ENCODE peak calls at places on chromosomes 4 and X, in four cellular contexts. V is SK-N-SH, J is K562, Y is H1. N is an unnamed sample.

GRCh38 chr4:114606240-114606639 is 7.6 kb downstream of the UGT8 start:
- DNase-seq in V (no peak), J (no peak), Y (no peak), N (peak; percentile 17)

GRCh38 chr4:14130551-14130950 is 503.0 kb upstream of the BOD1L1 start:
- DNase-seq in V (no peak), J (no peak), Y (no peak), N (no peak)

GRCh38 chr4:121814756-121815155 is 8.9 kb downstream of the CCNA2 start:
- DNase-seq in V (no peak), J (no peak), Y (no peak), N (no peak)

GRCh38 chrX:92283298-92283697 is 504.1 kb downstream of the PCDH11X start:
- DNase-seq in V (no peak), J (no peak), Y (no peak), N (no peak)

GRCh38 chrX:150352581-150352980 is 10.5 kb upstream of the MAMLD1 start:
- DNase-seq in V (no peak), J (no peak), Y (no peak), N (no peak)

GRCh38 chr4:140195806-140196205 is 41.8 kb upstream of the MAML3 start:
- DNase-seq in V (no peak), J (no peak), Y (no peak), N (no peak)

GRCh38 chr4:149997881-149998421 is 80.3 kb upstream of the DCLK2 start:
- DNase-seq in V (no peak), J (no peak), Y (no peak), N (no peak)

GRCh38 chr4:177441803-177442622 is at the start of gene AGA:
- DNase-seq in V (peak; percentile 96), J (peak; percentile 94), Y (peak; percentile 90), N (peak; percentile 92)

GRCh38 chr4:140757220-140757607 is 1.0 kb upstream of the TBC1D9 start:
- DNase-seq in V (peak; percentile 55), J (no peak), Y (no peak), N (no peak)

GRCh38 chr4:32462944-32463343 is 1742.8 kb downstream of the PCDH7 start:
- DNase-seq in V (no peak), J (no peak), Y (peak; percentile 49), N (peak; percentile 23)

GRCh38 chrX:151396042-151396826 is 772 bp upstream of the VMA21 start:
- DNase-seq in V (peak; percentile 15), J (no peak), Y (no peak), N (no peak)

GRCh38 chrX:31298881-31299280 is 227.0 kb upstream of the FTHL17 start:
- DNase-seq in V (no peak), J (no peak), Y (no peak), N (no peak)

GRCh38 chrX:13658602-13659001 is 5.7 kb downstream of the TCEANC start:
- DNase-seq in V (peak; percentile 40), J (peak; percentile 12), Y (no peak), N (no peak)

GRCh38 chrX:42085836-42086235 is 162.5 kb upstream of the CASK start:
- DNase-seq in V (no peak), J (no peak), Y (no peak), N (no peak)

GRCh38 chrX:119721487-119721886 is 28.5 kb upstream of the SEPTIN6 start:
- DNase-seq in V (no peak), J (no peak), Y (no peak), N (no peak)

GRCh38 chrX:49947778-49948177 is 25.4 kb downstream of the CLCN5 start:
- DNase-seq in V (no peak), J (no peak), Y (no peak), N (no peak)

GRCh38 chrX:15055146-15055930 is 182.1 kb downstream of the MOSPD2 start:
- DNase-seq in V (no peak), J (no peak), Y (no peak), N (no peak)

GRCh38 chr4:48578132-48578964 is 88.3 kb downstream of the ZAR1 start:
- DNase-seq in V (peak; percentile 59), J (peak; percentile 57), Y (peak; percentile 57), N (peak; percentile 47)

GRCh38 chr4:98113005-98113404 is 30.3 kb downstream of the STPG2 start:
- DNase-seq in V (no peak), J (peak; percentile 8), Y (no peak), N (no peak)

GRCh38 chrX:32571579-32571978 is 639.8 kb downstream of the DMD start:
- DNase-seq in V (no peak), J (no peak), Y (no peak), N (no peak)

GRCh38 chrX:30521440-30522182 is 56.0 kb downstream of the TASL start:
- DNase-seq in V (no peak), J (no peak), Y (no peak), N (no peak)

GRCh38 chr4:6524436-6524835 is 50.6 kb upstream of the MAN2B2 start:
- DNase-seq in V (no peak), J (no peak), Y (no peak), N (no peak)

GRCh38 chr4:150250998-150251651 is 172.9 kb downstream of the DCLK2 start:
- DNase-seq in V (peak; percentile 66), J (peak; percentile 67), Y (no peak), N (no peak)

GRCh38 chr4:78119698-78120097 is 62.6 kb downstream of the FRAS1 start:
- DNase-seq in V (no peak), J (no peak), Y (no peak), N (no peak)

GRCh38 chr4:138910914-138911336 is 104.7 kb upstream of the NOCT start:
- DNase-seq in V (peak; percentile 75), J (peak; percentile 48), Y (no peak), N (peak; percentile 24)

GRCh38 chr4:77994194-77994721 is 62.9 kb upstream of the FRAS1 start:
- DNase-seq in V (peak; percentile 57), J (peak; percentile 7), Y (peak; percentile 57), N (peak; percentile 56)

GRCh38 chr4:56698329-56698728 is 17.2 kb upstream of the HOPX start:
- DNase-seq in V (no peak), J (no peak), Y (no peak), N (no peak)

GRCh38 chr4:186554890-186555827 is at the start of gene MTNR1A:
- DNase-seq in V (peak; percentile 48), J (no peak), Y (peak; percentile 83), N (peak; percentile 70)

GRCh38 chr4:87257523-87257922 is 37.1 kb upstream of the KLHL8 start:
- DNase-seq in V (no peak), J (no peak), Y (no peak), N (no peak)

GRCh38 chr4:153223418-153223792 is 19.2 kb downstream of the TRIM2 start:
- DNase-seq in V (peak; percentile 33), J (no peak), Y (no peak), N (no peak)

GRCh38 chrX:135707880-135708279 is 5.6 kb upstream of the CT45A1 start:
- DNase-seq in V (peak; percentile 52), J (peak; percentile 79), Y (peak; percentile 49), N (peak; percentile 83)

GRCh38 chr4:55503164-55503563 is 43.5 kb downstream of the CLOCK start:
- DNase-seq in V (no peak), J (peak; percentile 20), Y (no peak), N (no peak)

GRCh38 chr4:124713213-124713592 is 671 bp upstream of the ANKRD50 start:
- DNase-seq in V (peak; percentile 76), J (peak; percentile 68), Y (peak; percentile 63), N (peak; percentile 61)

GRCh38 chrX:96715412-96715940 is 30.8 kb downstream of the DIAPH2 start:
- DNase-seq in V (no peak), J (no peak), Y (no peak), N (no peak)

GRCh38 chrX:2176733-2177132 is 324.0 kb downstream of the DHRSX start:
- DNase-seq in V (no peak), J (no peak), Y (no peak), N (no peak)

GRCh38 chrX:20452487-20452886 is 185.8 kb upstream of the RPS6KA3 start:
- DNase-seq in V (no peak), J (no peak), Y (no peak), N (no peak)

GRCh38 chr4:168461821-168462220 is 18.5 kb downstream of the DDX60L start:
- DNase-seq in V (no peak), J (no peak), Y (no peak), N (no peak)

GRCh38 chrX:68931345-68931744 is 102.5 kb downstream of the EFNB1 start:
- DNase-seq in V (no peak), J (no peak), Y (no peak), N (no peak)

GRCh38 chr4:5036239-5036638 is 15.0 kb upstream of the STK32B start:
- DNase-seq in V (no peak), J (peak; percentile 24), Y (no peak), N (no peak)

GRCh38 chrX:124737771-124738170 is 391.4 kb downstream of the SH2D1A start:
- DNase-seq in V (no peak), J (no peak), Y (no peak), N (no peak)

GRCh38 chrX:124736553-124737240 is 390.3 kb downstream of the SH2D1A start:
- DNase-seq in V (no peak), J (no peak), Y (peak; percentile 69), N (peak; percentile 86)
- TF ChIP-seq MAX in V (no peak), J (no peak), Y (no peak), N (no peak)

DNA sequence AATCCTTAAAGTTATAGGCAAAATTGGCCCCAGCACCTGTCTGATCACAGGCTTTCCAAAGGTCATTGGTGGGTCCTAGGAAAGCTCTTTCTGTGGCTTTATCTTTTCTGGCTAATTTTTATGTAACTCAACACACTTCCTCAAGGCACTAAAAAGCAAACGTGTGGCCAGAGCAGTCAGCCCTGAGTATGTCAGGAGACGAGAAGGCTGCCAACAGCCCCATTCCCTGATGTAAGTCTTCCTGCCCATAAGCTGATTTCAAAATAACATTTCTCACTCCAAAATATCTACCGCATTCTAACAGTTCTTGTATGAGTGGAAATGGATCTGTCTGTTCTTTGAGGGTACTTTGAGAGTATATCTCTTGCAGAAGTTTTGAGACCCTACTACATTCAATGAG is 25.5 kb upstream of the FUNDC1 start:
- DNase-seq in V (no peak), J (no peak), Y (no peak), N (no peak)
- TF ChIP-seq TEAD4 in V (no peak), J (no peak), Y (no peak), N (no peak)

GRCh38 chrX:16148896-16149295 is 18.4 kb upstream of the MAGEB17 start:
- DNase-seq in V (no peak), J (no peak), Y (no peak), N (no peak)
- TF ChIP-seq MAX in V (no peak), J (no peak), Y (no peak), N (no peak)

DNA sequence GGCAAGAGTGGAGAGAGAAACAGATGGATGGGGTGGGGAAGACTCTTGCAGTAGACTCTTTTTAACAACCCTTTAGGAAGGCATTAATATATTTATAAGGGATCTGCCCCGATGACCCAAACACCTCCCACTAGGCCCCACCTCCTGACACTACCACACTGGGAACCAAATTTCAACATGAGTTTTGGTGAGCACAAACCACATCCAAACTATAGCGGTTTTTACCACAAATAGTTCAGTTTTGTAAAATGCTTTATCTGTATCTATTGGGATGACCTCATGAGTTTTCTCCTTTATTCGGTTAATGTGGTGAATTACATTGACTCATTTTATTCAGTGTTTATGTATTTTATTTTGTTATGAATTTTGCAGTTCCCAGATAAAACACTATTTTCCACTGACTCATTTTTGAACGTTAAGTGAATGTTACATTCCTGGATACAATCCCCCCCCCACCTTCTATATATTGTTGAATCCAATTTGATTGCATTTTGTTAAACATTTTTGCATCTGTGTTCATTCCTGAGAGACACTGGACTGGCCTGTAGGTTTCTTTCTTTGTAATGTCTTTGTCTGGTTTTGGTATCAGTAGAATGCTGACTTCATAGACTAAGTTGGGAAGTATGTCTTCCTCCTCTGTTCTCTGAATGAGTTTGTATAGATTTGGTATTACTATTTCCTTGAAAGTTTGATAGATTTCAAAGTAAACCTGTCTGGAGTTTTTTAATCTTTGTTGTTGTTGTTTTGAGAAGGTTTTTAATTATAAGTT is 13.9 kb upstream of the CPLX1 start:
- DNase-seq in V (no peak), J (no peak), Y (no peak), N (no peak)
- TF ChIP-seq TEAD4 in V (no peak), J (no peak), Y (no peak), N (no peak)